ENCODE peak calls at places on chromosomes 7 and 10, in nine cellular contexts. One of them, this sample, is unnamed.

GRCh38 chr10:106506509-106507265 is 657.8 kb downstream of the SORCS1 start:
- DNase-seq in adipocyte: peak
- DNase-seq in activated naive CD8-positive, alpha-beta T cell treated with anti-CD3 and anti-CD28 coated beads, Interleukin-2, amount 50 U/mL, for 24 hours: no peak
- DNase-seq in brain microvascular endothelial cell: peak
- DNase-seq in astrocyte of the cerebellum: no peak
- DNase-seq in NCI-H1092 treated with DMSO at 0.1 percent for 48 hours: no peak
- DNase-seq in spleen: no peak
- DNase-seq in stimulated activated CD4-positive, alpha-beta T cell treated with anti-CD3 and anti-CD28 coated beads, Interleukin-4, amount 100 ng/mL, for 1 hour: no peak
- DNase-seq in amniotic epithelial cell: peak
- DNase-seq in this sample: no peak

GRCh38 chr7:107660381-107661080 is at the start of gene SLC26A4:
- DNase-seq in adipocyte: peak
- DNase-seq in activated naive CD8-positive, alpha-beta T cell treated with anti-CD3 and anti-CD28 coated beads, Interleukin-2, amount 50 U/mL, for 24 hours: peak
- DNase-seq in brain microvascular endothelial cell: no peak
- DNase-seq in astrocyte of the cerebellum: no peak
- DNase-seq in NCI-H1092 treated with DMSO at 0.1 percent for 48 hours: no peak
- DNase-seq in spleen: peak
- DNase-seq in stimulated activated CD4-positive, alpha-beta T cell treated with anti-CD3 and anti-CD28 coated beads, Interleukin-4, amount 100 ng/mL, for 1 hour: peak
- DNase-seq in amniotic epithelial cell: no peak
- DNase-seq in this sample: no peak

GRCh38 chr10:1120761-1121160 is 64.6 kb downstream of the WDR37 start:
- DNase-seq in adipocyte: no peak
- DNase-seq in activated naive CD8-positive, alpha-beta T cell treated with anti-CD3 and anti-CD28 coated beads, Interleukin-2, amount 50 U/mL, for 24 hours: no peak
- DNase-seq in brain microvascular endothelial cell: no peak
- DNase-seq in astrocyte of the cerebellum: peak
- DNase-seq in NCI-H1092 treated with DMSO at 0.1 percent for 48 hours: no peak
- DNase-seq in spleen: no peak
- DNase-seq in stimulated activated CD4-positive, alpha-beta T cell treated with anti-CD3 and anti-CD28 coated beads, Interleukin-4, amount 100 ng/mL, for 1 hour: no peak
- DNase-seq in amniotic epithelial cell: no peak
- DNase-seq in this sample: no peak

GRCh38 chr7:27423290-27423689 is 180.7 kb downstream of the EVX1 start:
- DNase-seq in adipocyte: no peak
- DNase-seq in activated naive CD8-positive, alpha-beta T cell treated with anti-CD3 and anti-CD28 coated beads, Interleukin-2, amount 50 U/mL, for 24 hours: no peak
- DNase-seq in brain microvascular endothelial cell: no peak
- DNase-seq in astrocyte of the cerebellum: no peak
- DNase-seq in NCI-H1092 treated with DMSO at 0.1 percent for 48 hours: no peak
- DNase-seq in spleen: no peak
- DNase-seq in stimulated activated CD4-positive, alpha-beta T cell treated with anti-CD3 and anti-CD28 coated beads, Interleukin-4, amount 100 ng/mL, for 1 hour: no peak
- DNase-seq in amniotic epithelial cell: peak
- DNase-seq in this sample: no peak

GRCh38 chr7:135338151-135338550 is 104.5 kb downstream of the STRA8 start:
- DNase-seq in adipocyte: no peak
- DNase-seq in activated naive CD8-positive, alpha-beta T cell treated with anti-CD3 and anti-CD28 coated beads, Interleukin-2, amount 50 U/mL, for 24 hours: no peak
- DNase-seq in brain microvascular endothelial cell: no peak
- DNase-seq in astrocyte of the cerebellum: no peak
- DNase-seq in NCI-H1092 treated with DMSO at 0.1 percent for 48 hours: no peak
- DNase-seq in spleen: no peak
- DNase-seq in stimulated activated CD4-positive, alpha-beta T cell treated with anti-CD3 and anti-CD28 coated beads, Interleukin-4, amount 100 ng/mL, for 1 hour: no peak
- DNase-seq in amniotic epithelial cell: no peak
- DNase-seq in this sample: no peak

GRCh38 chr7:98626393-98627061 is 9.4 kb downstream of the NPTX2 start:
- DNase-seq in adipocyte: no peak
- DNase-seq in activated naive CD8-positive, alpha-beta T cell treated with anti-CD3 and anti-CD28 coated beads, Interleukin-2, amount 50 U/mL, for 24 hours: no peak
- DNase-seq in brain microvascular endothelial cell: no peak
- DNase-seq in astrocyte of the cerebellum: no peak
- DNase-seq in NCI-H1092 treated with DMSO at 0.1 percent for 48 hours: no peak
- DNase-seq in spleen: no peak
- DNase-seq in stimulated activated CD4-positive, alpha-beta T cell treated with anti-CD3 and anti-CD28 coated beads, Interleukin-4, amount 100 ng/mL, for 1 hour: no peak
- DNase-seq in amniotic epithelial cell: no peak
- DNase-seq in this sample: no peak

GRCh38 chr10:43585981-43586738 is 11.7 kb upstream of the ZNF239 start:
- DNase-seq in adipocyte: no peak
- DNase-seq in activated naive CD8-positive, alpha-beta T cell treated with anti-CD3 and anti-CD28 coated beads, Interleukin-2, amount 50 U/mL, for 24 hours: no peak
- DNase-seq in brain microvascular endothelial cell: no peak
- DNase-seq in astrocyte of the cerebellum: no peak
- DNase-seq in NCI-H1092 treated with DMSO at 0.1 percent for 48 hours: no peak
- DNase-seq in spleen: no peak
- DNase-seq in stimulated activated CD4-positive, alpha-beta T cell treated with anti-CD3 and anti-CD28 coated beads, Interleukin-4, amount 100 ng/mL, for 1 hour: no peak
- DNase-seq in amniotic epithelial cell: no peak
- DNase-seq in this sample: no peak

GRCh38 chr10:65501259-65501658 is 1424.6 kb upstream of the LRRTM3 start:
- DNase-seq in adipocyte: no peak
- DNase-seq in activated naive CD8-positive, alpha-beta T cell treated with anti-CD3 and anti-CD28 coated beads, Interleukin-2, amount 50 U/mL, for 24 hours: no peak
- DNase-seq in brain microvascular endothelial cell: no peak
- DNase-seq in astrocyte of the cerebellum: no peak
- DNase-seq in NCI-H1092 treated with DMSO at 0.1 percent for 48 hours: no peak
- DNase-seq in spleen: no peak
- DNase-seq in stimulated activated CD4-positive, alpha-beta T cell treated with anti-CD3 and anti-CD28 coated beads, Interleukin-4, amount 100 ng/mL, for 1 hour: no peak
- DNase-seq in amniotic epithelial cell: no peak
- DNase-seq in this sample: no peak

GRCh38 chr10:114970515-114970914 is 32.5 kb downstream of the TRUB1 start:
- DNase-seq in adipocyte: no peak
- DNase-seq in activated naive CD8-positive, alpha-beta T cell treated with anti-CD3 and anti-CD28 coated beads, Interleukin-2, amount 50 U/mL, for 24 hours: no peak
- DNase-seq in brain microvascular endothelial cell: no peak
- DNase-seq in astrocyte of the cerebellum: no peak
- DNase-seq in NCI-H1092 treated with DMSO at 0.1 percent for 48 hours: no peak
- DNase-seq in spleen: no peak
- DNase-seq in stimulated activated CD4-positive, alpha-beta T cell treated with anti-CD3 and anti-CD28 coated beads, Interleukin-4, amount 100 ng/mL, for 1 hour: no peak
- DNase-seq in amniotic epithelial cell: no peak
- DNase-seq in this sample: no peak

GRCh38 chr7:4189151-4189570 is 492.9 kb upstream of the FOXK1 start:
- DNase-seq in adipocyte: peak
- DNase-seq in activated naive CD8-positive, alpha-beta T cell treated with anti-CD3 and anti-CD28 coated beads, Interleukin-2, amount 50 U/mL, for 24 hours: no peak
- DNase-seq in brain microvascular endothelial cell: no peak
- DNase-seq in astrocyte of the cerebellum: peak
- DNase-seq in NCI-H1092 treated with DMSO at 0.1 percent for 48 hours: peak
- DNase-seq in spleen: no peak
- DNase-seq in stimulated activated CD4-positive, alpha-beta T cell treated with anti-CD3 and anti-CD28 coated beads, Interleukin-4, amount 100 ng/mL, for 1 hour: no peak
- DNase-seq in amniotic epithelial cell: peak
- DNase-seq in this sample: no peak

GRCh38 chr10:48658243-48658888 is 26.3 kb upstream of the WDFY4 start:
- DNase-seq in adipocyte: peak
- DNase-seq in activated naive CD8-positive, alpha-beta T cell treated with anti-CD3 and anti-CD28 coated beads, Interleukin-2, amount 50 U/mL, for 24 hours: peak
- DNase-seq in brain microvascular endothelial cell: peak
- DNase-seq in astrocyte of the cerebellum: peak
- DNase-seq in NCI-H1092 treated with DMSO at 0.1 percent for 48 hours: peak
- DNase-seq in spleen: peak
- DNase-seq in stimulated activated CD4-positive, alpha-beta T cell treated with anti-CD3 and anti-CD28 coated beads, Interleukin-4, amount 100 ng/mL, for 1 hour: peak
- DNase-seq in amniotic epithelial cell: peak
- DNase-seq in this sample: no peak

GRCh38 chr7:122423591-122423990 is 119.0 kb upstream of the FEZF1 start:
- DNase-seq in adipocyte: no peak
- DNase-seq in activated naive CD8-positive, alpha-beta T cell treated with anti-CD3 and anti-CD28 coated beads, Interleukin-2, amount 50 U/mL, for 24 hours: no peak
- DNase-seq in brain microvascular endothelial cell: no peak
- DNase-seq in astrocyte of the cerebellum: no peak
- DNase-seq in NCI-H1092 treated with DMSO at 0.1 percent for 48 hours: no peak
- DNase-seq in spleen: no peak
- DNase-seq in stimulated activated CD4-positive, alpha-beta T cell treated with anti-CD3 and anti-CD28 coated beads, Interleukin-4, amount 100 ng/mL, for 1 hour: no peak
- DNase-seq in amniotic epithelial cell: no peak
- DNase-seq in this sample: no peak

GRCh38 chr7:13115157-13115772 is 427.8 kb downstream of the ARL4A start:
- DNase-seq in adipocyte: peak
- DNase-seq in activated naive CD8-positive, alpha-beta T cell treated with anti-CD3 and anti-CD28 coated beads, Interleukin-2, amount 50 U/mL, for 24 hours: no peak
- DNase-seq in brain microvascular endothelial cell: no peak
- DNase-seq in astrocyte of the cerebellum: no peak
- DNase-seq in NCI-H1092 treated with DMSO at 0.1 percent for 48 hours: no peak
- DNase-seq in spleen: no peak
- DNase-seq in stimulated activated CD4-positive, alpha-beta T cell treated with anti-CD3 and anti-CD28 coated beads, Interleukin-4, amount 100 ng/mL, for 1 hour: no peak
- DNase-seq in amniotic epithelial cell: peak
- DNase-seq in this sample: no peak

GRCh38 chr7:135717686-135718085 is 10.3 kb downstream of the SLC13A4 start:
- DNase-seq in adipocyte: no peak
- DNase-seq in activated naive CD8-positive, alpha-beta T cell treated with anti-CD3 and anti-CD28 coated beads, Interleukin-2, amount 50 U/mL, for 24 hours: no peak
- DNase-seq in brain microvascular endothelial cell: no peak
- DNase-seq in astrocyte of the cerebellum: no peak
- DNase-seq in NCI-H1092 treated with DMSO at 0.1 percent for 48 hours: no peak
- DNase-seq in spleen: no peak
- DNase-seq in stimulated activated CD4-positive, alpha-beta T cell treated with anti-CD3 and anti-CD28 coated beads, Interleukin-4, amount 100 ng/mL, for 1 hour: no peak
- DNase-seq in amniotic epithelial cell: no peak
- DNase-seq in this sample: no peak

GRCh38 chr7:46583606-46584005 is 662.5 kb upstream of the IGFBP3 start:
- DNase-seq in adipocyte: peak
- DNase-seq in activated naive CD8-positive, alpha-beta T cell treated with anti-CD3 and anti-CD28 coated beads, Interleukin-2, amount 50 U/mL, for 24 hours: no peak
- DNase-seq in brain microvascular endothelial cell: no peak
- DNase-seq in astrocyte of the cerebellum: no peak
- DNase-seq in NCI-H1092 treated with DMSO at 0.1 percent for 48 hours: no peak
- DNase-seq in spleen: no peak
- DNase-seq in stimulated activated CD4-positive, alpha-beta T cell treated with anti-CD3 and anti-CD28 coated beads, Interleukin-4, amount 100 ng/mL, for 1 hour: no peak
- DNase-seq in amniotic epithelial cell: no peak
- DNase-seq in this sample: no peak

GRCh38 chr7:81333004-81333403 is 414.2 kb upstream of the SEMA3C start:
- DNase-seq in adipocyte: peak
- DNase-seq in activated naive CD8-positive, alpha-beta T cell treated with anti-CD3 and anti-CD28 coated beads, Interleukin-2, amount 50 U/mL, for 24 hours: no peak
- DNase-seq in brain microvascular endothelial cell: peak
- DNase-seq in astrocyte of the cerebellum: peak
- DNase-seq in NCI-H1092 treated with DMSO at 0.1 percent for 48 hours: no peak
- DNase-seq in spleen: no peak
- DNase-seq in stimulated activated CD4-positive, alpha-beta T cell treated with anti-CD3 and anti-CD28 coated beads, Interleukin-4, amount 100 ng/mL, for 1 hour: no peak
- DNase-seq in amniotic epithelial cell: peak
- DNase-seq in this sample: no peak

GRCh38 chr10:29590598-29591415 is 44.0 kb downstream of the SVIL start:
- DNase-seq in adipocyte: peak
- DNase-seq in activated naive CD8-positive, alpha-beta T cell treated with anti-CD3 and anti-CD28 coated beads, Interleukin-2, amount 50 U/mL, for 24 hours: no peak
- DNase-seq in brain microvascular endothelial cell: peak
- DNase-seq in astrocyte of the cerebellum: peak
- DNase-seq in NCI-H1092 treated with DMSO at 0.1 percent for 48 hours: peak
- DNase-seq in spleen: no peak
- DNase-seq in stimulated activated CD4-positive, alpha-beta T cell treated with anti-CD3 and anti-CD28 coated beads, Interleukin-4, amount 100 ng/mL, for 1 hour: no peak
- DNase-seq in amniotic epithelial cell: peak
- DNase-seq in this sample: no peak

GRCh38 chr7:140685407-140686087 is 11.0 kb upstream of the NDUFB2 start:
- DNase-seq in adipocyte: no peak
- DNase-seq in activated naive CD8-positive, alpha-beta T cell treated with anti-CD3 and anti-CD28 coated beads, Interleukin-2, amount 50 U/mL, for 24 hours: no peak
- DNase-seq in brain microvascular endothelial cell: no peak
- DNase-seq in astrocyte of the cerebellum: no peak
- DNase-seq in NCI-H1092 treated with DMSO at 0.1 percent for 48 hours: no peak
- DNase-seq in spleen: peak
- DNase-seq in stimulated activated CD4-positive, alpha-beta T cell treated with anti-CD3 and anti-CD28 coated beads, Interleukin-4, amount 100 ng/mL, for 1 hour: no peak
- DNase-seq in amniotic epithelial cell: no peak
- DNase-seq in this sample: no peak

This sample was measured in DMS79.